ENCODE peak calls at places on chromosomes 12 and 14, in six cellular contexts. C is PC-9, R is cardiac fibroblast, Z is OCI-LY7, G is astrocyte, L is dorsolateral prefrontal cortex. S is an unnamed sample.

GRCh38 chr14:31745741-31746140 is 184.5 kb downstream of the NUBPL start:
- DNase-seq in C (no peak), R (no peak), Z (peak), G (no peak), L (no peak), S (no peak)

GRCh38 chr12:126430921-126431320 is 1365.7 kb downstream of the AACS start:
- DNase-seq in C (no peak), R (no peak), Z (no peak), G (no peak), L (no peak), S (peak)

GRCh38 chr14:51554953-51555352 is 96.8 kb upstream of the FRMD6 start:
- DNase-seq in C (no peak), R (peak), Z (peak), G (no peak), L (no peak), S (peak)

GRCh38 chr12:93358821-93359220 is 18.9 kb upstream of the NUDT4 start:
- DNase-seq in C (no peak), R (no peak), Z (no peak), G (no peak), L (no peak), S (peak)

GRCh38 chr12:12985817-12986408 is 14.2 kb downstream of the HEBP1 start:
- DNase-seq in C (peak), R (peak), Z (no peak), G (no peak), L (no peak), S (peak)

GRCh38 chr12:127528576-127528975 is 738.4 kb upstream of the TMEM132C start:
- DNase-seq in C (no peak), R (no peak), Z (no peak), G (no peak), L (no peak), S (no peak)

GRCh38 chr14:99524804-99525698 is 43.8 kb downstream of the CCNK start:
- DNase-seq in C (no peak), R (peak), Z (peak), G (peak), L (no peak), S (peak)

GRCh38 chr14:64247186-64247585 is 47.0 kb downstream of the ESR2 start:
- DNase-seq in C (no peak), R (no peak), Z (no peak), G (no peak), L (no peak), S (no peak)

GRCh38 chr12:31089072-31089471 is 15.4 kb downstream of the DDX11 start:
- DNase-seq in C (no peak), R (no peak), Z (no peak), G (no peak), L (no peak), S (no peak)

GRCh38 chr12:15074351-15074750 is 101.5 kb downstream of the PDE6H start:
- DNase-seq in C (no peak), R (no peak), Z (no peak), G (no peak), L (no peak), S (no peak)

GRCh38 chr14:103315368-103315911 is 18.6 kb upstream of the EIF5 start:
- DNase-seq in C (no peak), R (peak), Z (no peak), G (peak), L (no peak), S (peak)

GRCh38 chr12:113351089-113351488 is 7.3 kb upstream of the PLBD2 start:
- DNase-seq in C (no peak), R (no peak), Z (no peak), G (no peak), L (no peak), S (no peak)

GRCh38 chr12:89140580-89141236 is 211.6 kb downstream of the DUSP6 start:
- DNase-seq in C (no peak), R (peak), Z (no peak), G (peak), L (peak), S (peak)

GRCh38 chr14:105093426-105094192 is 28.4 kb upstream of the GPR132 start:
- DNase-seq in C (peak), R (peak), Z (no peak), G (peak), L (peak), S (peak)

GRCh38 chr14:92475451-92476187 is 38.0 kb upstream of the RIN3 start:
- DNase-seq in C (no peak), R (peak), Z (no peak), G (peak), L (no peak), S (peak)

GRCh38 chr12:79381246-79382208 is 309.2 kb downstream of the PAWR start:
- DNase-seq in C (no peak), R (no peak), Z (no peak), G (no peak), L (no peak), S (no peak)

GRCh38 chr14:65815127-65815526 is 402.6 kb downstream of the FUT8 start:
- DNase-seq in C (no peak), R (no peak), Z (no peak), G (no peak), L (no peak), S (no peak)
- TF ChIP-seq CTCF in C (no peak), R (no peak), Z (peak), G (no peak), L (no peak), S (no peak)

DNA sequence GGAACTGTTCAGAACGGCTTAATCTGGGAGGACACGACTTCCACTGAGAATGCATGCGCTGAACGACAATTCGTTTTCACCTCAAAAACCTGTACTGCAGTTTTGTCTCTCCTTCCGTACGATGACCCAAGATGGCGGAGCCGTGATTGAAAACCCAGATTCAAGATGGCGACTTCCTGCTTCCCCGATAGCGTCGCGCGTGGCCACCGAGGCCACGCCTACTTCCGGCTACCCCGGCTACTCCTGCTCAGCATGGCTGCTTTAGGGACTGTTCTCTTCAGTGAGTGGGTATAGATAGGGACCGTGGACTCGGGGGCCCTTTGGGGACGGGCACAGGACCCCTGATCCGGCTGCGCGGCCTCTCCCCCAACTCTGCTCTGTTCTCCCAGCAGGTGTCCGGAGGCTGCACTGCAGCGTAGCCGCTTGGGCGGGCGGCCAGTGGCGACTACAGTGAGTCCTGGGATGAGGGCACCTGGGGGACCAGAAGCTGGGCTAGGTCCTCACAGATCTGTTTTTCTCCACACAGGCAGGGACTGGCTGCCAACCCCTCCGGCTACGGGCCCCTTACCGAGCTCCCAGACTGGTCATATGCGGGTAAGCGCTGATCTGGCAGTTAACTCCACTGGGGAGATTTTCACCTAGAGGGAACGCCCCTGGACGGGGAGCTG is at the start of gene MRPL52:
- DNase-seq in C (peak), R (peak), Z (peak), G (peak), L (peak), S (peak)
- TF ChIP-seq CTCF in C (no peak), R (no peak), Z (no peak), G (no peak), L (peak), S (no peak)

GRCh38 chr12:49298160-49298559 is 3.2 kb downstream of the PRPH start:
- DNase-seq in C (no peak), R (no peak), Z (no peak), G (no peak), L (no peak), S (no peak)
- TF ChIP-seq CTCF in C (peak), R (peak), Z (peak), G (no peak), L (no peak), S (no peak)

GRCh38 chr12:91332305-91332704 is 149.7 kb upstream of the DCN start:
- DNase-seq in C (no peak), R (peak), Z (no peak), G (no peak), L (no peak), S (peak)
- TF ChIP-seq CTCF in C (no peak), R (no peak), Z (no peak), G (no peak), L (no peak), S (peak)

DNA sequence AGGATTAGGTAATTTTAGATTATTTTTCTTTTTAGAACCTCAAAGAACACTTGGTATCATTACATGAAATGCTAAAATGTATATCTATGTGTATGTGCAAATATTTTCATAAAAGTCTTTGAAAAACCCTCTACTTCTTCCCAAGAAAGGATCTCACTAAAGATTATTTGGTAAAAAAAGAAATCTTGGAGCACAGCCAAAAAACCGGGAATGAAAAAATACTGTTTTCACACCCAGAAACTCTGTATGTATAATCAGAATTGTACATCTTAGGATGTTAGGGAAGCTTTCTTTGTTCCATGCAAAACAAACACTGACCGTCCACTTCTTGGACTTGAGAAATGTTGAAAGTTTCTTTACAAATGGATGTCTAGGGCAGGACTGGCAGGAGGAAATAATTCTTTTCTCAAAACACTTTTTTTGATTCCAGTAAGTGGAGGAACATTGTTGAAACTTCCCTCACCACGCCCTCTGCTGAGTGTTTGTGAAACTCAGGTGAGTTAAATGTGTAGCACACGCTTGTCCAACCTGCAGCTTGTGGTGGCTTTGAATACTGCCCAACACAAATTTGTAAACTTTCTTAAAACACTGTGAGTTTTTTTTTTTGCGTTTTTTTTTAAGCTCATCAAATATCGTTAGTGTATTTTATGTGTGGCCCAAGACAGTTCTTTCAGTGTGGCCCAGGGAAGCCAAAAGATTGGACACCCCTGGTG is 26.5 kb downstream of the FBXO34 start:
- DNase-seq in C (peak), R (no peak), Z (peak), G (no peak), L (no peak), S (no peak)
- TF ChIP-seq CTCF in C (no peak), R (no peak), Z (peak), G (no peak), L (no peak), S (no peak)

DNA sequence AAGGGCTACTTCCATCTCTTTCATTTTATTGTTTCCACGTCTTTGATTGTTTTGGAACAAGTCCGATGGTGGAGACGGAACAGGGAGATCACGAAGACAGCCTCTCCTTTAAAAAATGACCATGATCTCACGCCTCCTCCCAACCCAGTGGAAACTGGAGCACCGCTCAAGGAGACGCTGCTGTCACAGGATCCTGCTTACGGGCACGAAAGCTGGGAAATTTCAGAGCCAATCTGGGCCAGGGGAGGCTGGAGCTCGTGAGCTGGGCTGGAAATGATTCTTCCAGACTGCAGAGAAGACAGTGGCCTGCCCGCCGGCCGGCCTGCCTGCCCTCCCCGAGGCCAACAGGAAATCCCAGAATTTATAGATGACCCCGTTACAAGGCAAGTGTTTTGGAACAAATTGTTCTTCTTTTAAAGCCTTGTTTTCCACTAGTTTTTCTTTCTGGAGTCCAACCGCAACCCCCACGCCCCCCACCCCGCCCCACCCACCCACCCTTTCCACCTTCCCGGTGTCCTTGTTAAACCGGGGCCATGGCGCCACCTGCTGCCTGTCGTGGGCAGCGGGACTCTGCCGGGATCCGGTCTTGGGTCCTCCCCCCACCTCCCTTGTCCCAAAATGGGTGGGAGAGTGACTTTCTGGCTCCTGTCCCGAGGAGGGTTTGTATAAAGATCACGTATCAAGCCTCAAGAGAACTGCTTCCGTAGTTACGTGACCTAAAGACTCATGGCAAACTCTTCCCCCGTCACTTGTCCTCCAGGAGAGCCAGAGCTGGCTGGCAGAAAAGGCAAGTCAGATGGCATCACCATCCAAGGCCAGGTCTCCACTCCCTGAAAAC is 40.3 kb downstream of the MAP1LC3B2 start:
- DNase-seq in C (peak), R (peak), Z (peak), G (peak), L (peak), S (peak)
- TF ChIP-seq CTCF in C (peak), R (peak), Z (peak), G (peak), L (peak), S (peak)

DNA sequence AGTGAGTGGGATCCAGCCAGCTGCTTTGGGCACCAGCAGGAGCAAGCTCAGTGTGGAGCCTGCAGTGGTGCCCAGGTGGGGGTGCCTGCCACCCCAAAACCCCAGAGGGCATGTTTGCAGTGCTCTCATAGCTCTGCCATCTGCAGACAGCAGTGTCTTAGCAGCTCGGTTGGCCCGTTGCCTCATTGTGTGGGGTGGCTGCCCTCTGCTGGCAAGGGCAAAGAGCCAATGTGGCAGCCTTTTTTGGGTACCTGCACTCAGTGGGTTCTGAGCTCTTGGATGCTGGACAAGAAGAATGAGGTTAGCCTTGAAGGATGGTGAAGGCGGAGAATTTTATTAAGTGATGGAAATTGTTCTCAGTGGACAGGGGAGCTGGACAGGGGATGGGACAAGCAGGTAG is 52.3 kb downstream of the NEUROD4 start:
- DNase-seq in C (peak), R (peak), Z (peak), G (no peak), L (peak), S (peak)
- TF ChIP-seq CTCF in C (peak), R (peak), Z (peak), G (peak), L (peak), S (no peak)

DNA sequence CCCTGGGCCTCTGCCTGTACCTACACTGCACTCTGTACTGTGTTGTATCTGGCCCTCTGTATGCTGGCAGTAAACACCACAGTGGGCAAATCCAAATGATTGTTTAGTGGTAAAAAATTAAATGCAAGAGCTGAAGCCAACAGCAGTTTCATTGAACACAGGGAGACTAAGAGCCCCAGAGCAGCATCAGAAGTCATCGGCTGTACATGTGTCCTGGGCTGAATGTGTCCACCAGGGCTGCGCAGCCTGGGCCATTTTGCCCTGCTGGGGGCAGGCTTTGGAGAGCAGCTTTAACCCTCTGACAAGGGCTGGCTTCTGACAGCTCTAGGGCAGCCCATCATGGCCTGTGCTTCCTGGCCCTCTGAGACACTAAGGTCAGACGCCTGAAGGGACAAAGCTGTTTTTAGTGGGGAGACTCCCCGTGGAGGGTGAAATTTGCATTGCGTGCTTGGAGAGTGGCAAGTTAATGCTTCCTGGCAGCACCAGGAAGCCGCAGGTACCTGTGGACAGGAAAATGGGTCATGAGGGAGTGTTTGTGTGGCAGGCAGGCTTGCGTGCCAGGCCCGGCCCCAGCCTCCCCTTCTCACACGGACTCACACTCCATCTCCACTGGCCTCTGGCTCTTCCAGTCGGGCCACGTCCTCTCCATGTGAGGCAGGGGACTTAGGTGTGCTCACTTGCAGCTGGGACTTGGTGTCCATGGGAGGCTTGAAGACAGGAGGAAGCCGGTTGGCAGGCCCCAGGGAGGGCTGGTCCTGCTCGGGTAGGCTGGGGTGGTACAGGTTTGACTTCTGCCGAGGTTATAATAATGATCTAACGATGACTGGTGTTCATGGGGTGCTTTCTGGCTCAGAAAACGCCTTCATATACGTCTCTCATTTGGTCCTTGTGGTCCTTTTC is 150.1 kb downstream of the TSPAN9 start:
- DNase-seq in C (no peak), R (no peak), Z (no peak), G (no peak), L (no peak), S (no peak)
- TF ChIP-seq CTCF in C (no peak), R (no peak), Z (no peak), G (no peak), L (no peak), S (no peak)